ENCODE peak calls at places on chromosomes 3 and 15, in six cellular contexts. Q is sigmoid colon; J is NCI-H1417; H is stimulated activated CD4-positive, alpha-beta T cell treated with anti-CD3 and anti-CD28 coated beads, Interleukin-15, amount 100 ng/mL, for 24 hours; X is stimulated activated naive B cell treated with anti-CD40 and anti-IgM and Interleukin-4, amounts not matched to agents 10 μg/mL and 1 μg/mL and 100 μg/mL, for 72 hours; G is amygdala. E is an unnamed sample.

GRCh38 chr3:128269796-128270195 is 116.5 kb downstream of the EEFSEC start:
- DNase-seq in G (no peak), H (no peak), X (no peak), Q (no peak), J (no peak), E (no peak)

GRCh38 chr3:135924506-135924905 is 41.0 kb upstream of the PPP2R3A start:
- DNase-seq in G (no peak), H (no peak), X (no peak), J (no peak), Q (no peak), E (no peak)

GRCh38 chr15:80317389-80318169 is 65.6 kb upstream of the CTXND1 start:
- DNase-seq in X (no peak), G (no peak), J (no peak), H (no peak), Q (peak), E (peak)

GRCh38 chr3:179421500-179421899 is 29.8 kb downstream of the GNB4 start:
- DNase-seq in Q (no peak), J (peak), X (no peak), H (no peak), G (no peak), E (no peak)

GRCh38 chr3:123424999-123425386 is 23.9 kb downstream of the ADCY5 start:
- DNase-seq in G (no peak), X (no peak), H (no peak), Q (no peak), J (no peak), E (no peak)

GRCh38 chr3:100614941-100615340 is 5.5 kb downstream of the ADGRG7 start:
- DNase-seq in G (no peak), J (peak), X (no peak), Q (no peak), H (no peak), E (no peak)

GRCh38 chr15:73369073-73369694 is 426 bp upstream of the HCN4 start:
- DNase-seq in G (no peak), H (no peak), X (no peak), Q (no peak), J (no peak), E (no peak)

GRCh38 chr15:82532991-82533481 is 7.2 kb downstream of the RPS17 start:
- DNase-seq in J (no peak), Q (no peak), X (no peak), G (no peak), H (no peak), E (no peak)

GRCh38 chr3:4826237-4827100 is 152.8 kb upstream of the BHLHE40 start:
- DNase-seq in X (peak), H (no peak), J (no peak), Q (peak), G (no peak), E (peak)

GRCh38 chr3:176106380-176106779 is 1090.9 kb downstream of the TBL1XR1 start:
- DNase-seq in G (no peak), H (no peak), Q (no peak), X (no peak), J (no peak), E (no peak)

GRCh38 chr3:64008017-64008416 is 15.3 kb downstream of the PSMD6 start:
- DNase-seq in X (no peak), H (no peak), Q (no peak), J (no peak), G (no peak), E (no peak)

GRCh38 chr3:194003128-194004057 is 132.6 kb upstream of the HES1 start:
- DNase-seq in J (no peak), G (no peak), Q (peak), X (peak), H (peak), E (peak)

GRCh38 chr3:142159083-142159740 is 9.9 kb upstream of the TFDP2 start:
- DNase-seq in X (no peak), G (no peak), J (no peak), H (no peak), Q (no peak), E (no peak)

GRCh38 chr3:151770941-151771340 is 37.2 kb downstream of the AADACL2 start:
- DNase-seq in H (no peak), G (no peak), Q (no peak), X (no peak), J (no peak), E (peak)

GRCh38 chr15:101391431-101391830 is 96.4 kb upstream of the SNRPA1 start:
- DNase-seq in J (no peak), Q (no peak), X (no peak), G (no peak), H (no peak), E (no peak)

GRCh38 chr15:70701891-70702568 is 61.3 kb downstream of the UACA start:
- DNase-seq in H (no peak), X (no peak), G (no peak), Q (no peak), J (no peak), E (no peak)

GRCh38 chr3:45631486-45631885 is 36.9 kb downstream of the LIMD1 start:
- DNase-seq in G (no peak), H (no peak), J (no peak), Q (no peak), X (no peak), E (no peak)

GRCh38 chr3:141647562-141647915 is 90.6 kb upstream of the RNF7 start:
- DNase-seq in J (no peak), H (no peak), X (no peak), Q (no peak), G (no peak), E (no peak)

GRCh38 chr15:90664650-90665287 is 52.4 kb upstream of the BLM start:
- DNase-seq in X (peak), Q (peak), J (peak), G (no peak), H (no peak), E (no peak)

GRCh38 chr3:100710355-100711198 is 1.3 kb downstream of the TFG start:
- DNase-seq in H (peak), J (peak), X (peak), Q (no peak), G (no peak), E (no peak)

GRCh38 chr15:80999623-81000036 is 1.1 kb upstream of the TLNRD1 start:
- DNase-seq in G (no peak), Q (no peak), H (peak), J (no peak), X (peak), E (no peak)

GRCh38 chr15:90165659-90166489 is 35.3 kb upstream of the SEMA4B start:
- DNase-seq in G (no peak), H (peak), J (peak), X (no peak), Q (peak), E (peak)

GRCh38 chr3:30493912-30494311 is 112.5 kb upstream of the TGFBR2 start:
- DNase-seq in G (no peak), H (no peak), X (no peak), Q (peak), J (no peak), E (peak)

GRCh38 chr15:67999320-68000100 is 54.6 kb upstream of the PIAS1 start:
- DNase-seq in Q (no peak), J (no peak), X (no peak), G (no peak), H (no peak), E (no peak)

GRCh38 chr3:170724599-170724998 is 138.7 kb upstream of the SLC7A14 start:
- DNase-seq in H (no peak), Q (peak), J (peak), X (no peak), G (no peak), E (peak)

GRCh38 chr3:20458994-20459736 is 273.2 kb upstream of the SGO1 start:
- DNase-seq in G (no peak), Q (no peak), J (no peak), X (no peak), H (no peak), E (no peak)

GRCh38 chr3:19541284-19541683 is 392.7 kb downstream of the EFHB start:
- DNase-seq in X (no peak), J (no peak), G (no peak), H (no peak), Q (no peak), E (no peak)

GRCh38 chr15:63856711-63857458 is 23.1 kb upstream of the HERC1 start:
- DNase-seq in X (no peak), J (no peak), G (no peak), H (no peak), Q (no peak), E (no peak)

GRCh38 chr3:63934041-63934440 is 21.9 kb upstream of the SCAANT1 start:
- DNase-seq in J (no peak), G (no peak), X (no peak), Q (no peak), H (no peak), E (no peak)

GRCh38 chr15:40313531-40314398 is 6.0 kb upstream of the PLCB2 start:
- DNase-seq in G (no peak), Q (peak), J (peak), H (peak), X (no peak), E (no peak)

GRCh38 chr15:73110246-73110645 is 58.0 kb downstream of the NEO1 start:
- DNase-seq in H (no peak), X (no peak), Q (no peak), J (no peak), G (no peak), E (no peak)

GRCh38 chr3:186570941-186571643 is 572 bp downstream of the DNAJB11 start:
- DNase-seq in J (peak), X (no peak), H (no peak), G (no peak), Q (no peak), E (no peak)

GRCh38 chr3:13144163-13145023 is 71.2 kb upstream of the IQSEC1 start:
- DNase-seq in X (no peak), H (no peak), J (no peak), Q (peak), G (no peak), E (no peak)

GRCh38 chr3:186411994-186412393 is 50.0 kb upstream of the DGKG start:
- DNase-seq in H (peak), G (no peak), Q (no peak), J (no peak), X (no peak), E (no peak)

GRCh38 chr15:25339431-25339830 is 99.4 kb downstream of the UBE3A start:
- DNase-seq in X (no peak), Q (no peak), J (no peak), H (no peak), G (no peak), E (no peak)

GRCh38 chr3:127266186-127266585 is 21.7 kb downstream of the PRR20G start:
- DNase-seq in J (no peak), Q (no peak), G (no peak), H (no peak), X (no peak), E (peak)

GRCh38 chr15:46607103-46607502 is 972.3 kb downstream of the SQOR start:
- DNase-seq in G (no peak), Q (no peak), X (no peak), H (no peak), J (no peak), E (no peak)